ENCODE peak calls at places on chromosome 21, in four cellular contexts. L, T, Y and G are unnamed samples.

GRCh38 chr21:42155045-42155855 is 63.7 kb upstream of the ABCG1 start:
- DNase-seq in L (peak; percentile 20), T (no peak), Y (peak; percentile 44), G (no peak)

GRCh38 chr21:44785620-44786344 is 15.8 kb downstream of the UBE2G2 start:
- DNase-seq in L (no peak), T (no peak), Y (no peak), G (no peak)

GRCh38 chr21:25838809-25839208 is 104.0 kb downstream of the GABPA start:
- DNase-seq in L (no peak), T (no peak), Y (no peak), G (no peak)

GRCh38 chr21:41133896-41134522 is 34.0 kb upstream of the BACE2 start:
- DNase-seq in L (no peak), T (peak; percentile 47), Y (no peak), G (peak; percentile 1)

GRCh38 chr21:17463441-17463840 is 49.4 kb upstream of the CXADR start:
- DNase-seq in L (no peak), T (peak; percentile 15), Y (no peak), G (no peak)

GRCh38 chr21:17343055-17343454 is 169.8 kb upstream of the CXADR start:
- DNase-seq in L (no peak), T (no peak), Y (no peak), G (no peak)

GRCh38 chr21:45640888-45641479 is 2.5 kb upstream of the PCBP3 start:
- DNase-seq in L (peak; percentile 82), T (no peak), Y (peak; percentile 77), G (no peak)

GRCh38 chr21:38741976-38742309 is 63.8 kb upstream of the ETS2 start:
- DNase-seq in L (no peak), T (no peak), Y (no peak), G (no peak)

GRCh38 chr21:31374430-31374829 is 30.4 kb upstream of the TIAM1 start:
- DNase-seq in L (no peak), T (no peak), Y (no peak), G (no peak)

GRCh38 chr21:41377715-41378114 is 15.9 kb downstream of the MX2 start:
- DNase-seq in L (peak; percentile 61), T (no peak), Y (no peak), G (no peak)